ENCODE peak calls at places on chromosomes 3 and 15, in six cellular contexts. G is memory B cell; U is activated CD4-positive, alpha-beta memory T cell treated with anti-CD3 and anti-CD28 coated beads for 36 hours; S is stimulated activated naive CD4-positive, alpha-beta T cell treated with Interleukin-2 at 50 U/mL for 16 hours; D is astrocyte of the cerebellum; B is Daoy. P is an unnamed sample.

GRCh38 chr15:29064290-29064689 is 178.5 kb downstream of the APBA2 start:
- DNase-seq in G (no peak), U (no peak), S (no peak), D (no peak), B (no peak), P (no peak)

GRCh38 chr15:99438222-99438592 is 127.6 kb upstream of the MEF2A start:
- DNase-seq in G (no peak), U (no peak), S (no peak), D (no peak), B (no peak), P (peak)

GRCh38 chr3:13547591-13548371 is 1.1 kb upstream of the FBLN2 start:
- DNase-seq in G (no peak), U (no peak), S (no peak), D (no peak), B (no peak), P (no peak)

GRCh38 chr3:10460951-10461563 is 44.3 kb downstream of the ATP2B2 start:
- DNase-seq in G (no peak), U (no peak), S (no peak), D (no peak), B (no peak), P (no peak)

GRCh38 chr15:22869856-22870255 is 31.4 kb downstream of the NIPA2 start:
- DNase-seq in G (no peak), U (no peak), S (no peak), D (no peak), B (no peak), P (no peak)

GRCh38 chr15:91291673-91292072 is 191.6 kb downstream of the SV2B start:
- DNase-seq in G (no peak), U (no peak), S (no peak), D (no peak), B (peak), P (no peak)

GRCh38 chr3:38311941-38312340 is 29.8 kb downstream of the SLC22A14 start:
- DNase-seq in G (no peak), U (no peak), S (no peak), D (no peak), B (no peak), P (no peak)

GRCh38 chr15:52100807-52101206 is 11.8 kb downstream of the BCL2L10 start:
- DNase-seq in G (no peak), U (peak), S (no peak), D (peak), B (peak), P (no peak)

GRCh38 chr3:98460220-98460619 is 2.8 kb upstream of the OR5K1 start:
- DNase-seq in G (no peak), U (no peak), S (no peak), D (no peak), B (no peak), P (no peak)

GRCh38 chr3:171566803-171567422 is 106.7 kb upstream of the TNIK start:
- DNase-seq in G (no peak), U (no peak), S (no peak), D (peak), B (peak), P (no peak)

GRCh38 chr3:54756330-54756731 is 171.5 kb downstream of the LRTM1 start:
- DNase-seq in G (no peak), U (no peak), S (no peak), D (peak), B (peak), P (no peak)

GRCh38 chr3:147384210-147385058 is 21.9 kb downstream of the ZIC4 start:
- DNase-seq in G (no peak), U (no peak), S (no peak), D (no peak), B (no peak), P (no peak)

GRCh38 chr3:153293222-153293621 is 131.2 kb downstream of the RAP2B start:
- DNase-seq in G (no peak), U (no peak), S (no peak), D (no peak), B (no peak), P (no peak)

GRCh38 chr3:187828571-187829452 is 83.5 kb upstream of the BCL6 start:
- DNase-seq in G (no peak), U (no peak), S (no peak), D (no peak), B (no peak), P (no peak)

GRCh38 chr3:94221829-94222228 is 159.0 kb downstream of the NSUN3 start:
- DNase-seq in G (no peak), U (no peak), S (no peak), D (no peak), B (no peak), P (no peak)

GRCh38 chr3:156483961-156484787 is 70.7 kb downstream of the SSR3 start:
- DNase-seq in G (no peak), U (peak), S (peak), D (peak), B (peak), P (peak)

GRCh38 chr3:57061556-57061955 is 1.1 kb downstream of the SPATA12 start:
- DNase-seq in G (no peak), U (no peak), S (no peak), D (no peak), B (peak), P (no peak)

GRCh38 chr3:82376883-82377282 is 615.4 kb upstream of the GBE1 start:
- DNase-seq in G (no peak), U (no peak), S (no peak), D (no peak), B (no peak), P (no peak)

GRCh38 chr3:190831225-190831624 is 31.3 kb downstream of the GMNC start:
- DNase-seq in G (no peak), U (no peak), S (no peak), D (no peak), B (no peak), P (no peak)

GRCh38 chr15:90011705-90012104 is 10.6 kb downstream of the ZNF710 start:
- DNase-seq in G (no peak), U (no peak), S (no peak), D (no peak), B (no peak), P (no peak)

GRCh38 chr15:26017665-26018064 is 154.5 kb upstream of the ATP10A start:
- DNase-seq in G (no peak), U (no peak), S (no peak), D (no peak), B (no peak), P (no peak)

GRCh38 chr3:10196389-10197052 is 31.8 kb downstream of the IRAK2 start:
- DNase-seq in G (no peak), U (no peak), S (no peak), D (no peak), B (peak), P (peak)

GRCh38 chr3:447671-448070 is 251.1 kb downstream of the CHL1 start:
- DNase-seq in G (no peak), U (no peak), S (no peak), D (no peak), B (no peak), P (no peak)

GRCh38 chr15:59867436-59867835 is 136.7 kb upstream of the FOXB1 start:
- DNase-seq in G (no peak), U (no peak), S (no peak), D (no peak), B (no peak), P (no peak)

GRCh38 chr3:69930564-69930963 is 69.0 kb upstream of the SAMMSON start:
- DNase-seq in G (no peak), U (no peak), S (no peak), D (no peak), B (no peak), P (no peak)

GRCh38 chr3:42503957-42504333 is 1.5 kb downstream of the VIPR1 start:
- DNase-seq in G (no peak), U (peak), S (no peak), D (no peak), B (no peak), P (peak)

GRCh38 chr3:177835917-177836316 is 638.6 kb upstream of the TBL1XR1 start:
- DNase-seq in G (no peak), U (no peak), S (no peak), D (peak), B (peak), P (no peak)

P was measured in activated B cell treated with CpG ODN at 0.5 μM for 24 hours.